ENCODE peak calls at places on chromosome 14, in seven cellular contexts. One of them, this sample, is unnamed.

GRCh38 chr14:54046250-54046649 is 89.6 kb upstream of the BMP4 start:
- DNase-seq in HepG2: peak; percentile 29
- DNase-seq in K562: no peak
- DNase-seq in GM12878: no peak
- DNase-seq in GM12892: no peak
- DNase-seq in H1: no peak
- DNase-seq in SK-N-SH: no peak
- DNase-seq in this sample: no peak

GRCh38 chr14:58426819-58427288 is 477 bp downstream of the TIMM9 start:
- DNase-seq in SK-N-SH: peak; percentile 83
- DNase-seq in GM12892: peak; percentile 30
- DNase-seq in H1: peak; percentile 78
- DNase-seq in GM12878: no peak
- DNase-seq in HepG2: peak; percentile 56
- DNase-seq in K562: peak; percentile 45
- DNase-seq in this sample: no peak

GRCh38 chr14:105283028-105283427 is 17.8 kb downstream of the BRF1 start:
- DNase-seq in H1: peak; percentile 69
- DNase-seq in GM12878: no peak
- DNase-seq in SK-N-SH: no peak
- DNase-seq in HepG2: no peak
- DNase-seq in K562: peak; percentile 4
- DNase-seq in GM12892: no peak
- DNase-seq in this sample: no peak

GRCh38 chr14:76541594-76542219 is 165.8 kb downstream of the ESRRB start:
- DNase-seq in GM12892: no peak
- DNase-seq in GM12878: no peak
- DNase-seq in SK-N-SH: no peak
- DNase-seq in HepG2: no peak
- DNase-seq in H1: no peak
- DNase-seq in K562: no peak
- DNase-seq in this sample: no peak

GRCh38 chr14:99186956-99187690 is 84.9 kb downstream of the BCL11B start:
- DNase-seq in K562: no peak
- DNase-seq in SK-N-SH: no peak
- DNase-seq in GM12892: no peak
- DNase-seq in GM12878: no peak
- DNase-seq in HepG2: no peak
- DNase-seq in H1: no peak
- DNase-seq in this sample: no peak

GRCh38 chr14:50036211-50036610 is 80.2 kb downstream of the VCPKMT start:
- DNase-seq in GM12878: no peak
- DNase-seq in K562: no peak
- DNase-seq in HepG2: no peak
- DNase-seq in GM12892: no peak
- DNase-seq in SK-N-SH: no peak
- DNase-seq in H1: no peak
- DNase-seq in this sample: no peak

GRCh38 chr14:97995038-97995437 is 1197.9 kb downstream of the VRK1 start:
- DNase-seq in HepG2: no peak
- DNase-seq in GM12892: no peak
- DNase-seq in SK-N-SH: no peak
- DNase-seq in GM12878: no peak
- DNase-seq in H1: no peak
- DNase-seq in K562: no peak
- DNase-seq in this sample: no peak

GRCh38 chr14:93231129-93231979 is 24.3 kb downstream of the UBR7 start:
- DNase-seq in GM12892: no peak
- DNase-seq in GM12878: no peak
- DNase-seq in K562: no peak
- DNase-seq in SK-N-SH: peak; percentile 95
- DNase-seq in H1: no peak
- DNase-seq in HepG2: no peak
- DNase-seq in this sample: no peak

GRCh38 chr14:26394114-26394855 is 203.5 kb downstream of the NOVA1 start:
- DNase-seq in GM12878: no peak
- DNase-seq in HepG2: no peak
- DNase-seq in H1: no peak
- DNase-seq in SK-N-SH: peak; percentile 23
- DNase-seq in GM12892: no peak
- DNase-seq in K562: no peak
- DNase-seq in this sample: no peak

GRCh38 chr14:46451800-46452199 is 199.8 kb downstream of the RPL10L start:
- DNase-seq in GM12878: no peak
- DNase-seq in H1: no peak
- DNase-seq in HepG2: no peak
- DNase-seq in SK-N-SH: no peak
- DNase-seq in GM12892: no peak
- DNase-seq in K562: no peak
- DNase-seq in this sample: no peak
- TF ChIP-seq TAF1 in GM12878: no peak
- TF ChIP-seq TAF1 in H1: no peak
- TF ChIP-seq TAF1 in HepG2: no peak
- TF ChIP-seq TAF1 in SK-N-SH: no peak
- TF ChIP-seq TAF1 in GM12892: no peak
- TF ChIP-seq TAF1 in K562: no peak
- TF ChIP-seq TAF1 in this sample: no peak

GRCh38 chr14:106509176-106509575 is 982.8 kb downstream of the TMEM121 start:
- DNase-seq in GM12892: no peak
- DNase-seq in K562: no peak
- DNase-seq in H1: no peak
- DNase-seq in SK-N-SH: no peak
- DNase-seq in HepG2: no peak
- DNase-seq in GM12878: no peak
- DNase-seq in this sample: no peak

GRCh38 chr14:106508216-106508615 is 981.8 kb downstream of the TMEM121 start:
- DNase-seq in K562: no peak
- DNase-seq in GM12892: no peak
- DNase-seq in H1: no peak
- DNase-seq in HepG2: no peak
- DNase-seq in GM12878: no peak
- DNase-seq in SK-N-SH: peak; percentile 18
- DNase-seq in this sample: no peak

GRCh38 chr14:106509795-106510194 is 983.4 kb downstream of the TMEM121 start:
- DNase-seq in H1: no peak
- DNase-seq in GM12892: no peak
- DNase-seq in K562: no peak
- DNase-seq in GM12878: no peak
- DNase-seq in SK-N-SH: no peak
- DNase-seq in HepG2: no peak
- DNase-seq in this sample: no peak

GRCh38 chr14:106513302-106513701 is 986.9 kb downstream of the TMEM121 start:
- DNase-seq in HepG2: no peak
- DNase-seq in SK-N-SH: no peak
- DNase-seq in H1: no peak
- DNase-seq in GM12878: no peak
- DNase-seq in GM12892: no peak
- DNase-seq in K562: no peak
- DNase-seq in this sample: no peak

GRCh38 chr14:106511411-106512198 is 985.2 kb downstream of the TMEM121 start:
- DNase-seq in H1: no peak
- DNase-seq in HepG2: no peak
- DNase-seq in K562: no peak
- DNase-seq in SK-N-SH: no peak
- DNase-seq in GM12892: no peak
- DNase-seq in GM12878: no peak
- DNase-seq in this sample: no peak
- TF ChIP-seq TAF1 in H1: no peak
- TF ChIP-seq TAF1 in HepG2: no peak
- TF ChIP-seq TAF1 in K562: no peak
- TF ChIP-seq TAF1 in SK-N-SH: no peak
- TF ChIP-seq TAF1 in GM12892: no peak
- TF ChIP-seq TAF1 in GM12878: no peak
- TF ChIP-seq TAF1 in this sample: no peak

GRCh38 chr14:46058964-46059580 is 592.5 kb downstream of the RPL10L start:
- DNase-seq in H1: no peak
- DNase-seq in GM12878: peak; percentile 9
- DNase-seq in K562: no peak
- DNase-seq in HepG2: no peak
- DNase-seq in GM12892: no peak
- DNase-seq in SK-N-SH: no peak
- DNase-seq in this sample: no peak
- TF ChIP-seq TAF1 in H1: no peak
- TF ChIP-seq TAF1 in GM12878: no peak
- TF ChIP-seq TAF1 in K562: no peak
- TF ChIP-seq TAF1 in HepG2: no peak
- TF ChIP-seq TAF1 in GM12892: no peak
- TF ChIP-seq TAF1 in SK-N-SH: no peak
- TF ChIP-seq TAF1 in this sample: no peak

DNA sequence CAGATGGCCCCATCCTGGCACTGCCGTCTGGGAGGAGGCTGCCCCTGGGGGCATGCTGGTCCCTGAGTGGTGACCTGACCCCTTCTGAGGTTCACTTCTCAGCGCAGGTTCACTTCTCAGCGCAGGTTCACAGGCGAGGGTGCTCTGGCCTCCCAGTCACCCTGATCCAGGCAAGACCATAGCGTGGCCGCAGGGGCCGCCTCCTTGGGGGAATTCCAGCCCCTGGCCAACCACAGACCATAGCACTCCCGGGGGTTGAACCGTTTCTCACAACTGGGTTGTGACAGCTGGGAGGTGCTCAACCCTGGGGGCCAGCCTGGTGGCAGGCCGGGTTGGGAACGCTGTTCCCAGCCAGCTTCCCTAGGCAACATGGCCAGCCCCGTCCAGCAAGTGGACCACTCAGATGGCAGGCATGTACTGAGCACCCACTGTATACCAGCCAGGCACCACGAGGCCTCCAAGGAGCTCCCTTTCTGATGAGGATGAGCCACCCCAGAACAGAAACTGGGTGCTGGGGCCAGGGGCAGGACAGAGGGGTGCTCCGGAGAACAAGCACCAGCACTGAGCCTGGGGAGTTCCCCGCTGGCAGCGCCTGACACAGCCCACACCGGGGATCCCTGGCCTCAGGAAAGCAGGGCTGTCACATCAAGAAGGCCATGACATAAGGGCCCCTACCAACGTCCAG is 28.3 kb upstream of the ZFP36L1 start:
- DNase-seq in H1: no peak
- DNase-seq in HepG2: no peak
- DNase-seq in K562: no peak
- DNase-seq in GM12892: no peak
- DNase-seq in SK-N-SH: peak; percentile 34
- DNase-seq in GM12878: peak; percentile 83
- DNase-seq in this sample: no peak
- TF ChIP-seq TAF1 in H1: no peak
- TF ChIP-seq TAF1 in HepG2: no peak
- TF ChIP-seq TAF1 in K562: no peak
- TF ChIP-seq TAF1 in GM12892: peak; percentile 39
- TF ChIP-seq TAF1 in SK-N-SH: no peak
- TF ChIP-seq TAF1 in GM12878: peak; percentile 77
- TF ChIP-seq TAF1 in this sample: no peak

GRCh38 chr14:52683985-52684520 is 11.3 kb downstream of the ERO1A start:
- DNase-seq in GM12892: no peak
- DNase-seq in HepG2: no peak
- DNase-seq in K562: no peak
- DNase-seq in H1: no peak
- DNase-seq in GM12878: no peak
- DNase-seq in SK-N-SH: no peak
- DNase-seq in this sample: no peak

GRCh38 chr14:52678591-52678990 is 16.8 kb downstream of the ERO1A start:
- DNase-seq in GM12878: no peak
- DNase-seq in GM12892: no peak
- DNase-seq in HepG2: peak; percentile 39
- DNase-seq in SK-N-SH: peak; percentile 14
- DNase-seq in K562: peak; percentile 11
- DNase-seq in H1: no peak
- DNase-seq in this sample: no peak
- TF ChIP-seq TAF1 in GM12878: no peak
- TF ChIP-seq TAF1 in GM12892: no peak
- TF ChIP-seq TAF1 in HepG2: no peak
- TF ChIP-seq TAF1 in SK-N-SH: no peak
- TF ChIP-seq TAF1 in K562: no peak
- TF ChIP-seq TAF1 in H1: no peak
- TF ChIP-seq TAF1 in this sample: no peak

GRCh38 chr14:61168126-61168525 is 113.0 kb downstream of the TMEM30B start:
- DNase-seq in HepG2: no peak
- DNase-seq in SK-N-SH: no peak
- DNase-seq in H1: no peak
- DNase-seq in GM12878: no peak
- DNase-seq in K562: no peak
- DNase-seq in GM12892: no peak
- DNase-seq in this sample: no peak
- TF ChIP-seq TAF1 in HepG2: no peak
- TF ChIP-seq TAF1 in SK-N-SH: no peak
- TF ChIP-seq TAF1 in H1: no peak
- TF ChIP-seq TAF1 in GM12878: no peak
- TF ChIP-seq TAF1 in K562: no peak
- TF ChIP-seq TAF1 in GM12892: no peak
- TF ChIP-seq TAF1 in this sample: no peak

GRCh38 chr14:68794856-68795601 is 2.2 kb upstream of the ZFP36L1 start:
- DNase-seq in GM12878: no peak
- DNase-seq in H1: no peak
- DNase-seq in SK-N-SH: peak; percentile 72
- DNase-seq in K562: peak; percentile 39
- DNase-seq in GM12892: no peak
- DNase-seq in HepG2: no peak
- DNase-seq in this sample: no peak
- TF ChIP-seq TAF1 in GM12878: no peak
- TF ChIP-seq TAF1 in H1: peak; percentile 56
- TF ChIP-seq TAF1 in SK-N-SH: peak; percentile 64
- TF ChIP-seq TAF1 in K562: peak; percentile 18
- TF ChIP-seq TAF1 in GM12892: no peak
- TF ChIP-seq TAF1 in HepG2: peak; percentile 0
- TF ChIP-seq TAF1 in this sample: peak; percentile 26

This sample was measured in GM12891.